ENCODE peak calls at places on chromosomes 5 and 9, in five cellular contexts. Q is HCT116, M is H1, T is GM12878, V is K562. K is an unnamed sample.

GRCh38 chr5:150144211-150144801 is 11.3 kb downstream of the PDGFRB start:
- DNase-seq in Q (no peak), M (no peak), T (no peak), V (peak; percentile 55), K (no peak)

GRCh38 chr5:168366124-168366523 is 74.7 kb downstream of the WWC1 start:
- DNase-seq in Q (no peak), M (no peak), T (no peak), V (no peak), K (no peak)

GRCh38 chr5:99605904-99606303 is 677.1 kb upstream of the CHD1 start:
- DNase-seq in Q (no peak), M (no peak), T (no peak), V (no peak), K (no peak)

GRCh38 chr5:167296680-167297079 is 994.8 kb upstream of the WWC1 start:
- DNase-seq in Q (no peak), M (no peak), T (no peak), V (no peak), K (no peak)

GRCh38 chr5:159099049-159099760 is 511 bp downstream of the EBF1 start:
- DNase-seq in Q (no peak), M (no peak), T (no peak), V (peak; percentile 67), K (no peak)

GRCh38 chr5:97979740-97980139 is 793.7 kb upstream of the RGMB start:
- DNase-seq in Q (no peak), M (no peak), T (no peak), V (no peak), K (no peak)

GRCh38 chr5:123700624-123701023 is 188.6 kb downstream of the CSNK1G3 start:
- DNase-seq in Q (peak; percentile 32), M (no peak), T (no peak), V (no peak), K (no peak)

GRCh38 chr9:124190761-124191160 is 67.0 kb upstream of the NEK6 start:
- DNase-seq in Q (no peak), M (no peak), T (no peak), V (no peak), K (no peak)

GRCh38 chr9:93256878-93257807 is 73.2 kb downstream of the WNK2 start:
- DNase-seq in Q (no peak), M (no peak), T (no peak), V (no peak), K (no peak)

GRCh38 chr9:4594545-4594944 is 67.5 kb upstream of the PLPP6 start:
- DNase-seq in Q (no peak), M (no peak), T (no peak), V (no peak), K (no peak)
- TF ChIP-seq YY1 in Q (no peak), M (no peak), T (no peak), V (no peak), K (no peak)

DNA sequence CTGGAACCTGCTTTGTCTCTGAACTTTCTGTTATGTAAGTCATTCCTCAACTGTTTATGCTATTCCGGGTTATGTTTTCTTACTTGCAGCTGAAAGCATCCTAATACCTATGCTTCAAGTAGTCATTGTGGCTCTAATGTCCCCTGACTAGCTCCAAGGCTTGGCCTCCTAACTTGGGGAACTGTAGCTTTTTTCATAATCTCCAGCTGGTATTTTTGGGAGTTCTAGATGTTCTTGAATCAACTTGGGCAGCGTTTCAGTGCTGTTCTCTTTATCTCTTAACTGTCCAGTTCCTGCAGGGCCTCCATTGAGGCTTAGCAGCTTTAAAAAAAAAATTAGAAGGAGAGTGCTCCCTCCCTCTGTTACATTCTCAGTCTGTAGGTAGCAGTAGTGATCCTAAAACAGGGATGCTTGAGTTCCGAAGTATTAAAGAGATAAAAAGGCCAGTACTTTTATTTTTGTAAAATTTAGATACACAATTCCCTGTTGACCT is 100.0 kb upstream of the ACTBL2 start:
- DNase-seq in Q (no peak), M (no peak), T (no peak), V (no peak), K (no peak)
- TF ChIP-seq YY1 in Q (no peak), M (no peak), T (no peak), V (no peak), K (no peak)

GRCh38 chr5:138149530-138149929 is 10.3 kb upstream of the NME5 start:
- DNase-seq in Q (no peak), M (no peak), T (no peak), V (no peak), K (no peak)
- TF ChIP-seq YY1 in Q (no peak), M (no peak), T (no peak), V (no peak), K (no peak)

GRCh38 chr9:131645078-131645776 is 94.6 kb downstream of the RAPGEF1 start:
- DNase-seq in Q (no peak), M (no peak), T (no peak), V (no peak), K (no peak)

GRCh38 chr9:131639771-131640437 is 94.6 kb downstream of the PRRT1B start:
- DNase-seq in Q (no peak), M (no peak), T (no peak), V (no peak), K (no peak)

GRCh38 chr9:131640438-131641181 is 95.3 kb downstream of the PRRT1B start:
- DNase-seq in Q (no peak), M (no peak), T (no peak), V (no peak), K (no peak)

GRCh38 chr9:131642496-131643083 is 97.3 kb downstream of the PRRT1B start:
- DNase-seq in Q (no peak), M (no peak), T (no peak), V (no peak), K (no peak)

GRCh38 chr9:131641618-131642495 is 96.5 kb downstream of the PRRT1B start:
- DNase-seq in Q (no peak), M (no peak), T (no peak), V (no peak), K (no peak)
- TF ChIP-seq YY1 in Q (no peak), M (no peak), T (no peak), V (no peak), K (no peak)

GRCh38 chr5:69364850-69365249 is 4.5 kb downstream of the AK6 start:
- DNase-seq in Q (no peak), M (no peak), T (no peak), V (no peak), K (no peak)

GRCh38 chr5:69369369-69370121 is at the start of the genes AK6, RAD17 and TAF9:
- DNase-seq in Q (peak; percentile 83), M (peak; percentile 81), T (peak; percentile 76), V (peak; percentile 91), K (peak; percentile 84)

GRCh38 chr5:69372394-69372793 is 2.8 kb downstream of the RAD17 start:
- DNase-seq in Q (no peak), M (no peak), T (no peak), V (no peak), K (no peak)

GRCh38 chr5:69367697-69368279 is 1.5 kb downstream of the AK6 start:
- DNase-seq in Q (no peak), M (no peak), T (no peak), V (no peak), K (no peak)

GRCh38 chr5:69368458-69369368 is 607 bp downstream of the AK6 start:
- DNase-seq in Q (peak; percentile 31), M (no peak), T (no peak), V (peak; percentile 83), K (no peak)
- TF ChIP-seq YY1 in Q (no peak), M (peak; percentile 44), T (no peak), V (no peak), K (no peak)

DNA sequence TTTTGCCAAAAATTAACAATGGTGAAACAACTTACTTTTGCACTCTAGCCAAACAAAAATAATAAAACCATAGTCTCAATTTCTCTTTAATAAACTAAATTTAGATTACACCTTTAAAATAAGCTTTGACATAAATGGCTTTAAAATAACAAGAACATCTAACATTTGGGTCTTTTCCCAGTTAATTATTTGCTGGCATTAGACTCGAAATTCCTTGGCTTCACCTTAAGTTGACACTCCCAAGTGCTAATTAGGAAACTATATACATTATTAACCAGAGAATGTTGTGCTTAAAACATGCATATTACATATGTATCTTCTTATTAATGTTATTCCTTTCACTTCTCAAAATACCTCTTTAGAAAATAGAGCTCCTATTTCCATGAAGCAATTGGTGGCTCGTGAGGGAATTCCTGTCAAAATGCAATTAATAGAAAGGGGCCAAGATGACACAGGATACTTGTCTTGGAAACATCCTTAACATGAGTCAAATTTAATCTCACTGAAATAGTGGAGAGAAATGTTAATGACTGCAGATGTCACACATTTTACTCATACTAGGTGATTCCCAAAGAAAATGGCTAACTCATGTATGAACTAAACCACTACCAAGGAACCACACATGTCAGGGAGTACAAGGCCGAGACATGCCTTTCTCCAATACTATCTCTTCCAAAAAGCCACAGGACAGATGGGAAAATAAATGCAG is 932.9 kb upstream of the DMAC1 start:
- DNase-seq in Q (no peak), M (no peak), T (no peak), V (no peak), K (no peak)
- TF ChIP-seq YY1 in Q (no peak), M (no peak), T (no peak), V (no peak), K (no peak)

DNA sequence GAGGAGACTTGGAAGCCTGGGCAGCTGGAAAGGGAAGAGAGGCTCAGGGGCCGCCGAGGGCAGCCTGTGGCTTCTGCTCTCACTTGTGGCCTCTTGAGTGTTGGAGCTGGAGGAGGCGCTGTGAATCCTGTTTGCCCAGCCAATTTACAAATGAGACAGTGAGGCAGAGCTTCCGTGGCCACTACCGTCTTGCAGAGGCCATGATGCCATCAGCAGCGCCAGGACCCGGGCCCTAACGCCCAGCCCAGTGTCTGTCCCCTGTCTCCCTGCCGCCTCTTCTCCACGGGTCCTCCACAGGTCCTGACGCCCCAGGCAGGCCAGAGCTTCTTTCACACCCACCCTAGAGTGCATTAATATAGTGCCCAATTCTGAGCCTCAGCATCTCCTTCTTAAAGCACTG is 172.8 kb downstream of the GOLPH3 start:
- DNase-seq in Q (no peak), M (no peak), T (no peak), V (no peak), K (no peak)
- TF ChIP-seq YY1 in Q (no peak), M (no peak), T (no peak), V (no peak), K (no peak)